ENCODE peak calls at places on chromosome 11, in six cellular contexts. One of them, this sample, is unnamed.

GRCh38 chr11:59273008-59273841 is 60.5 kb upstream of the MPEG1 start:
- DNase-seq in IMR-90: no peak
- DNase-seq in neuronal stem cell: no peak
- DNase-seq in H1: no peak
- DNase-seq in H9: no peak
- DNase-seq in trophoblast cell: no peak
- DNase-seq in this sample: no peak

GRCh38 chr11:2555891-2556290 is 111.1 kb downstream of the KCNQ1 start:
- DNase-seq in trophoblast cell: no peak
- DNase-seq in H1: no peak
- DNase-seq in H9: no peak
- DNase-seq in neuronal stem cell: no peak
- DNase-seq in IMR-90: no peak
- DNase-seq in this sample: no peak

GRCh38 chr11:26350002-26350401 is 18.1 kb downstream of the ANO3 start:
- DNase-seq in trophoblast cell: no peak
- DNase-seq in IMR-90: no peak
- DNase-seq in H1: no peak
- DNase-seq in H9: no peak
- DNase-seq in neuronal stem cell: no peak
- DNase-seq in this sample: no peak

GRCh38 chr11:11722246-11722645 is 100.4 kb upstream of the GALNT18 start:
- DNase-seq in H1: no peak
- DNase-seq in trophoblast cell: no peak
- DNase-seq in neuronal stem cell: no peak
- DNase-seq in H9: no peak
- DNase-seq in IMR-90: no peak
- DNase-seq in this sample: no peak

GRCh38 chr11:86524603-86525352 is 147.6 kb downstream of the ME3 start:
- DNase-seq in neuronal stem cell: no peak
- DNase-seq in IMR-90: peak
- DNase-seq in H1: no peak
- DNase-seq in trophoblast cell: peak
- DNase-seq in H9: no peak
- DNase-seq in this sample: peak

GRCh38 chr11:128471138-128471661 is 116.2 kb downstream of the ETS1 start:
- DNase-seq in H1: no peak
- DNase-seq in IMR-90: no peak
- DNase-seq in H9: no peak
- DNase-seq in neuronal stem cell: no peak
- DNase-seq in trophoblast cell: no peak
- DNase-seq in this sample: no peak

GRCh38 chr11:115334932-115335788 is 169.1 kb downstream of the CADM1 start:
- DNase-seq in neuronal stem cell: peak
- DNase-seq in H9: no peak
- DNase-seq in IMR-90: peak
- DNase-seq in H1: no peak
- DNase-seq in trophoblast cell: peak
- DNase-seq in this sample: peak

GRCh38 chr11:123594188-123594901 is 60.1 kb downstream of the SCN3B start:
- DNase-seq in neuronal stem cell: no peak
- DNase-seq in IMR-90: peak
- DNase-seq in H9: no peak
- DNase-seq in trophoblast cell: peak
- DNase-seq in H1: no peak
- DNase-seq in this sample: no peak

GRCh38 chr11:127791844-127792243 is 791.3 kb upstream of the KIRREL3 start:
- DNase-seq in H1: no peak
- DNase-seq in trophoblast cell: no peak
- DNase-seq in IMR-90: no peak
- DNase-seq in neuronal stem cell: no peak
- DNase-seq in H9: peak
- DNase-seq in this sample: no peak

GRCh38 chr11:48025293-48025982 is 45.1 kb downstream of the PTPRJ start:
- DNase-seq in H1: no peak
- DNase-seq in IMR-90: no peak
- DNase-seq in trophoblast cell: peak
- DNase-seq in H9: no peak
- DNase-seq in neuronal stem cell: no peak
- DNase-seq in this sample: no peak

GRCh38 chr11:44596541-44597276 is 31.2 kb downstream of the CD82 start:
- DNase-seq in neuronal stem cell: no peak
- DNase-seq in H9: no peak
- DNase-seq in trophoblast cell: no peak
- DNase-seq in H1: no peak
- DNase-seq in IMR-90: no peak
- DNase-seq in this sample: no peak

GRCh38 chr11:133082851-133083488 is 449.3 kb downstream of the OPCML start:
- DNase-seq in neuronal stem cell: peak
- DNase-seq in H1: no peak
- DNase-seq in IMR-90: peak
- DNase-seq in trophoblast cell: peak
- DNase-seq in H9: peak
- DNase-seq in this sample: peak

GRCh38 chr11:115503886-115504278 is 333 bp downstream of the CADM1 start:
- DNase-seq in IMR-90: no peak
- DNase-seq in H9: no peak
- DNase-seq in H1: no peak
- DNase-seq in neuronal stem cell: no peak
- DNase-seq in trophoblast cell: no peak
- DNase-seq in this sample: no peak

GRCh38 chr11:85827768-85828639 is 17.1 kb upstream of the SYTL2 start:
- DNase-seq in trophoblast cell: peak
- DNase-seq in IMR-90: peak
- DNase-seq in neuronal stem cell: no peak
- DNase-seq in H9: no peak
- DNase-seq in H1: no peak
- DNase-seq in this sample: peak

GRCh38 chr11:77207618-77208313 is 79.7 kb downstream of the MYO7A start:
- DNase-seq in H9: no peak
- DNase-seq in IMR-90: no peak
- DNase-seq in neuronal stem cell: no peak
- DNase-seq in H1: no peak
- DNase-seq in trophoblast cell: no peak
- DNase-seq in this sample: no peak

GRCh38 chr11:2912498-2912897 is 16.7 kb downstream of the PHLDA2 start:
- DNase-seq in H9: peak
- DNase-seq in neuronal stem cell: no peak
- DNase-seq in IMR-90: peak
- DNase-seq in H1: no peak
- DNase-seq in trophoblast cell: peak
- DNase-seq in this sample: peak

GRCh38 chr11:66593303-66593635 is 284 bp downstream of the CCS start:
- DNase-seq in neuronal stem cell: no peak
- DNase-seq in H1: no peak
- DNase-seq in IMR-90: no peak
- DNase-seq in H9: no peak
- DNase-seq in trophoblast cell: no peak
- DNase-seq in this sample: no peak

GRCh38 chr11:61404641-61405040 is 12.3 kb downstream of the TMEM216 start:
- DNase-seq in H9: no peak
- DNase-seq in H1: no peak
- DNase-seq in trophoblast cell: no peak
- DNase-seq in neuronal stem cell: no peak
- DNase-seq in IMR-90: no peak
- DNase-seq in this sample: no peak

GRCh38 chr11:19307498-19307897 is 66.8 kb upstream of the E2F8 start:
- DNase-seq in neuronal stem cell: no peak
- DNase-seq in H1: no peak
- DNase-seq in trophoblast cell: no peak
- DNase-seq in IMR-90: no peak
- DNase-seq in H9: peak
- DNase-seq in this sample: no peak

GRCh38 chr11:134643519-134644042 is 231.5 kb upstream of the B3GAT1 start:
- DNase-seq in H1: no peak
- DNase-seq in neuronal stem cell: no peak
- DNase-seq in H9: no peak
- DNase-seq in trophoblast cell: no peak
- DNase-seq in IMR-90: no peak
- DNase-seq in this sample: no peak

GRCh38 chr11:40293655-40294342 is 1165.7 kb downstream of the LRRC4C start:
- DNase-seq in trophoblast cell: peak
- DNase-seq in H1: peak
- DNase-seq in neuronal stem cell: peak
- DNase-seq in H9: peak
- DNase-seq in IMR-90: peak
- DNase-seq in this sample: peak

GRCh38 chr11:78649361-78650215 is 74.9 kb upstream of the NARS2 start:
- DNase-seq in trophoblast cell: no peak
- DNase-seq in H1: no peak
- DNase-seq in H9: no peak
- DNase-seq in neuronal stem cell: no peak
- DNase-seq in IMR-90: no peak
- DNase-seq in this sample: no peak

GRCh38 chr11:118789501-118790356 is 1.2 kb downstream of the DDX6 start:
- DNase-seq in IMR-90: no peak
- DNase-seq in trophoblast cell: peak
- DNase-seq in H1: no peak
- DNase-seq in H9: no peak
- DNase-seq in neuronal stem cell: peak
- DNase-seq in this sample: peak

GRCh38 chr11:103798029-103798428 is 238.4 kb upstream of the DDI1 start:
- DNase-seq in trophoblast cell: no peak
- DNase-seq in H1: no peak
- DNase-seq in H9: no peak
- DNase-seq in IMR-90: peak
- DNase-seq in neuronal stem cell: no peak
- DNase-seq in this sample: peak

GRCh38 chr11:30128269-30128932 is 102.4 kb upstream of the FSHB start:
- DNase-seq in H1: no peak
- DNase-seq in IMR-90: peak
- DNase-seq in trophoblast cell: peak
- DNase-seq in neuronal stem cell: peak
- DNase-seq in H9: no peak
- DNase-seq in this sample: peak

GRCh38 chr11:11916981-11917399 is 75.2 kb downstream of the USP47 start:
- DNase-seq in trophoblast cell: no peak
- DNase-seq in neuronal stem cell: no peak
- DNase-seq in H9: no peak
- DNase-seq in IMR-90: peak
- DNase-seq in H1: no peak
- DNase-seq in this sample: no peak

GRCh38 chr11:11281626-11282025 is 71.4 kb downstream of the CSNK2A3 start:
- DNase-seq in neuronal stem cell: no peak
- DNase-seq in trophoblast cell: no peak
- DNase-seq in H1: no peak
- DNase-seq in IMR-90: no peak
- DNase-seq in H9: no peak
- DNase-seq in this sample: no peak

GRCh38 chr11:16960250-16960649 is 54.0 kb downstream of the PLEKHA7 start:
- DNase-seq in IMR-90: no peak
- DNase-seq in trophoblast cell: no peak
- DNase-seq in neuronal stem cell: no peak
- DNase-seq in H1: no peak
- DNase-seq in H9: no peak
- DNase-seq in this sample: no peak
- H3K23ac ChIP-seq in IMR-90: no peak
- H3K23ac ChIP-seq in trophoblast cell: no peak
- H3K23ac ChIP-seq in neuronal stem cell: peak
- H3K23ac ChIP-seq in H1: no peak
- H3K23ac ChIP-seq in H9: no peak
- H3K23ac ChIP-seq in this sample: no peak

GRCh38 chr11:111788464-111788863 is 22.3 kb upstream of the PPP2R1B start:
- DNase-seq in trophoblast cell: no peak
- DNase-seq in neuronal stem cell: no peak
- DNase-seq in H1: no peak
- DNase-seq in IMR-90: no peak
- DNase-seq in H9: no peak
- DNase-seq in this sample: no peak
- H2AFZ ChIP-seq in trophoblast cell: no peak
- H2AFZ ChIP-seq in neuronal stem cell: no peak
- H2AFZ ChIP-seq in H1: no peak
- H2AFZ ChIP-seq in IMR-90: no peak
- H2AFZ ChIP-seq in H9: no peak
- H2AFZ ChIP-seq in this sample: no peak

DNA sequence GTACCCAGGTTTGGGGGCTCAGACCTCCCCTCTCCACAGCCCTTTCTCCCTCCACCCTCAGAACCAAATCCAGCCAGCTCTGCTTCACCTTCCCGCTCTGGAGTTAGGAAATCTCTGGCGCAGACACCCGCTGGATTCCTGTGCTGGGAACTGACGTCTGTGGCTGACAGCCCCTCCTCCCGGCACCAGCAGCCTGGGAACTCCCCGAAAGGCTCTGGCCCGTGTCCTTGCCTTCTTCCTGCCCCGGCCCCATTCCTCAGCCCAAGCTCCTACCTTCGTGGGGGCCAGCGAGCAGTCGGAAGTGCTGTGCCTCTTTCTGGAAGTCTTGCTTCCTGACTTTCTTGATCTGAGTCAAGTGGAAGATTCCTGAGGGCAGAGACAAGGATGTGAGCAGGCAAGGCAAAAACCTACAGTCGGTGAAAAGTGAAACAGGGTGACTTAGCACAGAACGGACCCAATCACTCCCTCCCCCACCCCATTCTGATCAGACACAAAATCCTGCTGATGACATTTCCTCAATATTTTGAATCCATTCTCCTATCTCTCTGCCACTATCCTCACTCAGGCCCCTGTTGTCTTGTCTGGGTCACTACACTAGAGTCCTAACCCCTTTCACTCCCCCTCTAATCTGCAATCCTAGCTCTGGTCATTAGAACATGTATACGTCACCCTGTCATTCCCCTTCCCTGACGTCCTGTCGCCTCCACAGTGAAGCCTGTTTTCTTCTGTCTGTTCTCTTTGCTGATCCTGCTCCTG is 34.1 kb downstream of the CHRDL2 start:
- DNase-seq in trophoblast cell: peak
- DNase-seq in neuronal stem cell: no peak
- DNase-seq in H9: peak
- DNase-seq in IMR-90: peak
- DNase-seq in H1: no peak
- DNase-seq in this sample: peak
- H3K4me2 ChIP-seq in trophoblast cell: no peak
- H3K4me2 ChIP-seq in neuronal stem cell: no peak
- H3K4me2 ChIP-seq in H9: peak
- H3K4me2 ChIP-seq in IMR-90: peak
- H3K4me2 ChIP-seq in H1: peak
- H3K4me2 ChIP-seq in this sample: no peak

GRCh38 chr11:76156971-76157427 is 49.3 kb downstream of the WNT11 start:
- DNase-seq in H9: no peak
- DNase-seq in neuronal stem cell: no peak
- DNase-seq in trophoblast cell: no peak
- DNase-seq in H1: no peak
- DNase-seq in IMR-90: no peak
- DNase-seq in this sample: no peak

GRCh38 chr11:76153609-76153949 is 52.7 kb downstream of the WNT11 start:
- DNase-seq in trophoblast cell: peak
- DNase-seq in H9: no peak
- DNase-seq in neuronal stem cell: no peak
- DNase-seq in IMR-90: peak
- DNase-seq in H1: no peak
- DNase-seq in this sample: peak

GRCh38 chr11:76152741-76153608 is 53.3 kb downstream of the WNT11 start:
- DNase-seq in trophoblast cell: peak
- DNase-seq in IMR-90: no peak
- DNase-seq in H1: no peak
- DNase-seq in neuronal stem cell: no peak
- DNase-seq in H9: no peak
- DNase-seq in this sample: no peak

GRCh38 chr11:76157891-76158290 is 48.4 kb downstream of the WNT11 start:
- DNase-seq in H1: no peak
- DNase-seq in H9: no peak
- DNase-seq in neuronal stem cell: no peak
- DNase-seq in IMR-90: no peak
- DNase-seq in trophoblast cell: no peak
- DNase-seq in this sample: no peak

GRCh38 chr11:76155455-76156232 is 50.7 kb downstream of the WNT11 start:
- DNase-seq in IMR-90: no peak
- DNase-seq in H1: no peak
- DNase-seq in H9: no peak
- DNase-seq in neuronal stem cell: no peak
- DNase-seq in trophoblast cell: peak
- DNase-seq in this sample: no peak
- H3K23ac ChIP-seq in IMR-90: no peak
- H3K23ac ChIP-seq in H1: no peak
- H3K23ac ChIP-seq in H9: no peak
- H3K23ac ChIP-seq in neuronal stem cell: no peak
- H3K23ac ChIP-seq in trophoblast cell: no peak
- H3K23ac ChIP-seq in this sample: no peak

This sample was measured in mesenchymal stem cell.